ENCODE peak calls at places on chromosome 19, in four cellular contexts. K is transverse colon, X is ovary, T is tibial nerve. V is an unnamed sample.

GRCh38 chr19:1767464-1767933 is 14.2 kb downstream of the ONECUT3 start:
- DNase-seq in K (peak), X (no peak), T (no peak), V (no peak)

GRCh38 chr19:1245884-1246816 is 2.2 kb upstream of the MIDN start:
- DNase-seq in K (peak), X (peak), T (no peak), V (peak)

GRCh38 chr19:33818426-33818825 is 21.8 kb downstream of the KCTD15 start:
- DNase-seq in K (no peak), X (no peak), T (no peak), V (no peak)

GRCh38 chr19:7744871-7745270 is 2.5 kb downstream of the CD209 start:
- DNase-seq in K (no peak), X (no peak), T (no peak), V (no peak)

GRCh38 chr19:55643003-55643732 is at the start of gene ZNF581:
- DNase-seq in K (peak), X (peak), T (no peak), V (peak)

GRCh38 chr19:35260694-35261304 is 8.0 kb upstream of the USF2 start:
- DNase-seq in K (no peak), X (no peak), T (peak), V (no peak)

GRCh38 chr19:56477429-56478338 is 539 bp upstream of the ZNF667 start:
- DNase-seq in K (peak), X (peak), T (peak), V (peak)

GRCh38 chr19:42396248-42396541 is 6.1 kb upstream of the CNFN start:
- DNase-seq in K (no peak), X (no peak), T (no peak), V (no peak)

GRCh38 chr19:55244004-55244680 is 14.7 kb downstream of the PPP6R1 start:
- DNase-seq in K (no peak), X (no peak), T (no peak), V (no peak)

GRCh38 chr19:51689751-51690358 is 3.3 kb upstream of the SPACA6 start:
- DNase-seq in K (peak), X (peak), T (no peak), V (no peak)

GRCh38 chr19:9323557-9323918 is 441 bp upstream of the ZNF559 start:
- DNase-seq in K (peak), X (peak), T (peak), V (peak)

GRCh38 chr19:12772323-12772722 is 3.0 kb downstream of the HOOK2 start:
- DNase-seq in K (no peak), X (no peak), T (no peak), V (no peak)

GRCh38 chr19:15259900-15260299 is 27.7 kb upstream of the EPHX3 start:
- DNase-seq in K (no peak), X (no peak), T (no peak), V (no peak)

GRCh38 chr19:34692541-34692940 is 15.1 kb downstream of the ZNF302 start:
- DNase-seq in K (no peak), X (no peak), T (no peak), V (no peak)

GRCh38 chr19:8355631-8356402 is 8.1 kb upstream of the ANGPTL4 start:
- DNase-seq in K (no peak), X (no peak), T (no peak), V (no peak)

GRCh38 chr19:49151339-49152217 is 3.6 kb downstream of the HRC start:
- DNase-seq in K (peak), X (peak), T (no peak), V (peak)

GRCh38 chr19:49856574-49857021 is 5.6 kb downstream of the PTOV1 start:
- DNase-seq in K (no peak), X (no peak), T (no peak), V (no peak)

GRCh38 chr19:7582446-7582845 is 13.2 kb upstream of the CAMSAP3 start:
- DNase-seq in K (no peak), X (no peak), T (no peak), V (no peak)

GRCh38 chr19:10836478-10837325 is 690 bp upstream of the TMED1 start:
- DNase-seq in K (peak), X (peak), T (peak), V (no peak)

GRCh38 chr19:16949496-16950023 is 60.8 kb downstream of the F2RL3 start:
- DNase-seq in K (no peak), X (no peak), T (no peak), V (no peak)

GRCh38 chr19:29819300-29819699 is 7.5 kb downstream of the CCNE1 start:
- DNase-seq in K (no peak), X (no peak), T (no peak), V (no peak)

GRCh38 chr19:54420383-54421168 is 5.3 kb downstream of the TTYH1 start:
- DNase-seq in K (no peak), X (no peak), T (peak), V (no peak)

GRCh38 chr19:38387550-38388309 is at the start of gene GGN:
- DNase-seq in K (peak), X (peak), T (peak), V (peak)
- TF ChIP-seq POLR2A in K (no peak), X (no peak), T (no peak), V (peak)

GRCh38 chr19:13964776-13965175 is 12.5 kb downstream of the DCAF15 start:
- DNase-seq in K (no peak), X (no peak), T (no peak), V (no peak)

GRCh38 chr19:13963603-13964105 is 11.3 kb downstream of the DCAF15 start:
- DNase-seq in K (no peak), X (no peak), T (no peak), V (no peak)

GRCh38 chr19:13965926-13966683 is 13.8 kb downstream of the DCAF15 start:
- DNase-seq in K (no peak), X (no peak), T (no peak), V (no peak)

GRCh38 chr19:13966684-13967128 is 14.4 kb downstream of the DCAF15 start:
- DNase-seq in K (no peak), X (no peak), T (no peak), V (no peak)

GRCh38 chr19:13965377-13965896 is 13.1 kb downstream of the DCAF15 start:
- DNase-seq in K (no peak), X (no peak), T (no peak), V (no peak)
- TF ChIP-seq POLR2A in K (no peak), X (no peak), T (no peak), V (no peak)

GRCh38 chr19:20167020-20167644 is at the start of gene ZNF486:
- DNase-seq in K (peak), X (peak), T (peak), V (peak)
- TF ChIP-seq POLR2A in K (peak), X (no peak), T (no peak), V (peak)

GRCh38 chr19:41352279-41352608 is 1.5 kb downstream of the TGFB1 start:
- DNase-seq in K (no peak), X (no peak), T (no peak), V (no peak)
- TF ChIP-seq POLR2A in K (no peak), X (no peak), T (no peak), V (no peak)

GRCh38 chr19:5059767-5060166 is 90.9 kb downstream of the KDM4B start:
- DNase-seq in K (no peak), X (no peak), T (no peak), V (no peak)

GRCh38 chr19:5060591-5061339 is 91.9 kb downstream of the KDM4B start:
- DNase-seq in K (no peak), X (no peak), T (no peak), V (peak)

GRCh38 chr19:5057860-5058259 is 88.9 kb downstream of the KDM4B start:
- DNase-seq in K (no peak), X (no peak), T (no peak), V (no peak)

GRCh38 chr19:5058456-5059190 is 89.7 kb downstream of the KDM4B start:
- DNase-seq in K (no peak), X (no peak), T (no peak), V (no peak)

GRCh38 chr19:5059191-5059579 is 90.3 kb downstream of the KDM4B start:
- DNase-seq in K (no peak), X (no peak), T (no peak), V (no peak)
- TF ChIP-seq POLR2A in K (no peak), X (no peak), T (no peak), V (no peak)

GRCh38 chr19:18990128-18990708 is 43.1 kb downstream of the SUGP2 start:
- DNase-seq in K (no peak), X (no peak), T (no peak), V (no peak)
- TF ChIP-seq POLR2A in K (no peak), X (no peak), T (no peak), V (no peak)

GRCh38 chr19:5844456-5845433 is 5.2 kb upstream of the FUT6 start:
- DNase-seq in K (no peak), X (no peak), T (no peak), V (no peak)
- TF ChIP-seq POLR2A in K (no peak), X (no peak), T (no peak), V (no peak)

GRCh38 chr19:28416245-28416644 is 796.7 kb downstream of the UQCRFS1 start:
- DNase-seq in K (no peak), X (no peak), T (no peak), V (no peak)
- TF ChIP-seq POLR2A in K (no peak), X (no peak), T (no peak), V (no peak)